ENCODE peak calls at places on chromosomes 7 and 10, in eight cellular contexts. B, V, M, U, W, J, Q and I are unnamed samples.

GRCh38 chr10:113347508-113347907 is 205.3 kb upstream of the HABP2 start:
- DNase-seq in M (peak; percentile 36), J (no peak), Q (peak; percentile 77), V (peak; percentile 53), U (no peak), W (peak; percentile 26), B (no peak), I (no peak)

GRCh38 chr10:70162892-70163201 is 7.5 kb downstream of the SAR1A start:
- DNase-seq in Q (no peak), M (no peak), B (no peak), W (no peak), U (no peak), J (no peak), V (no peak), I (no peak)

GRCh38 chr7:106517508-106517907 is 143.4 kb downstream of the CCDC71L start:
- DNase-seq in Q (no peak), U (no peak), J (no peak), W (no peak), V (no peak), M (no peak), B (no peak), I (no peak)

GRCh38 chr7:157870644-157871290 is 534.0 kb downstream of the DNAJB6 start:
- DNase-seq in V (no peak), Q (no peak), B (no peak), W (no peak), J (no peak), U (no peak), M (no peak), I (no peak)

GRCh38 chr7:151235091-151235787 is 3.0 kb downstream of the CHPF2 start:
- DNase-seq in M (no peak), V (no peak), U (no peak), Q (no peak), J (no peak), B (no peak), W (no peak), I (no peak)

GRCh38 chr10:69640196-69640980 is 10.3 kb downstream of the FAM241B start:
- DNase-seq in V (no peak), J (no peak), U (no peak), M (no peak), B (no peak), W (no peak), Q (peak; percentile 66), I (no peak)

GRCh38 chr7:79709574-79710409 is 256.3 kb upstream of the MAGI2 start:
- DNase-seq in J (peak; percentile 85), M (no peak), W (no peak), Q (no peak), U (no peak), V (no peak), B (peak; percentile 56), I (no peak)

GRCh38 chr7:120554960-120555571 is 282.1 kb downstream of the KCND2 start:
- DNase-seq in B (peak; percentile 47), U (peak; percentile 53), V (peak; percentile 23), J (peak; percentile 47), W (peak; percentile 53), M (no peak), Q (no peak), I (peak; percentile 24)

GRCh38 chr7:84633-85020 is 107.7 kb upstream of the FAM20C start:
- DNase-seq in V (no peak), B (no peak), U (no peak), W (no peak), Q (no peak), M (no peak), J (no peak), I (no peak)

GRCh38 chr10:119315128-119316001 is 108.0 kb downstream of the GRK5 start:
- DNase-seq in B (peak; percentile 98), M (no peak), V (peak; percentile 59), W (no peak), J (peak; percentile 91), Q (no peak), U (peak; percentile 66), I (no peak)

GRCh38 chr10:78304091-78305045 is 270.7 kb downstream of the RPS24 start:
- DNase-seq in Q (no peak), M (no peak), W (no peak), J (no peak), U (no peak), V (no peak), B (no peak), I (no peak)

GRCh38 chr7:27154369-27154768 is 2.0 kb upstream of the HOXA3 start:
- DNase-seq in V (no peak), W (peak; percentile 1), J (no peak), B (no peak), M (peak; percentile 13), U (no peak), Q (no peak), I (peak; percentile 23)

GRCh38 chr7:144403649-144404061 is at the start of gene NOBOX:
- DNase-seq in J (no peak), U (no peak), V (no peak), B (no peak), W (no peak), M (no peak), Q (no peak), I (no peak)

GRCh38 chr7:66804001-66804400 is 63.5 kb downstream of the RABGEF1 start:
- DNase-seq in M (no peak), U (no peak), Q (no peak), B (no peak), W (no peak), V (no peak), J (no peak), I (no peak)

GRCh38 chr7:57327081-57327480 is 122.9 kb upstream of the ZNF716 start:
- DNase-seq in W (no peak), J (no peak), U (no peak), V (no peak), B (no peak), M (no peak), Q (no peak), I (no peak)

GRCh38 chr7:127980901-127981300 is 50.3 kb downstream of the LRRC4 start:
- DNase-seq in U (no peak), W (no peak), J (no peak), V (no peak), B (no peak), Q (no peak), M (no peak), I (no peak)

GRCh38 chr7:82166666-82167065 is 276.9 kb downstream of the CACNA2D1 start:
- DNase-seq in U (no peak), B (no peak), M (no peak), Q (no peak), W (no peak), J (no peak), V (no peak), I (no peak)

GRCh38 chr10:23408330-23408976 is 30.4 kb upstream of the OTUD1 start:
- DNase-seq in B (peak; percentile 95), J (no peak), W (no peak), V (no peak), Q (no peak), M (no peak), U (no peak), I (no peak)

GRCh38 chr10:451021-451471 is 238.4 kb downstream of the DIP2C start:
- DNase-seq in W (no peak), U (no peak), V (no peak), Q (no peak), B (no peak), J (no peak), M (no peak), I (no peak)

GRCh38 chr10:63382066-63382465 is 83.7 kb downstream of the JMJD1C start:
- DNase-seq in M (no peak), J (no peak), B (no peak), W (no peak), U (no peak), V (no peak), Q (no peak), I (no peak)

GRCh38 chr10:63383141-63383540 is 82.6 kb downstream of the JMJD1C start:
- DNase-seq in J (no peak), Q (no peak), U (no peak), B (peak; percentile 18), W (no peak), M (no peak), V (no peak), I (no peak)

GRCh38 chr10:63385254-63385653 is 80.5 kb downstream of the JMJD1C start:
- DNase-seq in W (no peak), J (no peak), M (no peak), V (no peak), B (no peak), Q (no peak), U (no peak), I (no peak)

GRCh38 chr10:63384675-63385074 is 81.1 kb downstream of the JMJD1C start:
- DNase-seq in B (no peak), U (no peak), W (no peak), V (no peak), Q (no peak), J (no peak), M (no peak), I (no peak)

DNA sequence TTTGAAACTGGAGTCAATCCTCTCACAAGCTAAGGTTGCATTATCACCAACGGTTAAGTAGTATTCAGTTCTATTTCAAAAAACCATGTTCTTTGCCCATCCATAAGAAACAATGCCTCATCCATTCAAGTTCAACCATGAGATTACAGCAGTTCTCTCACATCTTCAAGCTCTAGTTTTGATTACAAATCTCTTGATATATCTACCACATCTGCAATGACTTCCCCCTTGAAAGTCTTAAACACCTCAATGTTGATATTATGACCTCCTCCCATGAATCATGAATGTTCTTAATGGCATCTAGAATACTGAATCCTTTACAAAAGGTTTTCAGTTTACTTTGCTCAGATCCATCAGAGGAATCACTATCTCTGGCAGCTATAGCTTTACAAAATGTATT is 81.8 kb downstream of the JMJD1C start:
- DNase-seq in V (no peak), B (peak; percentile 17), U (no peak), Q (no peak), M (no peak), W (no peak), J (no peak), I (no peak)
- H3K36me3 ChIP-seq in V (peaks cover 9% of the 10 kb centered on the region), B (peaks cover 1% of the 10 kb centered on the region), U (peaks cover 9% of the 10 kb centered on the region), Q (no peaks in the 10 kb centered on the region), M (no peaks in the 10 kb centered on the region), W (no peaks in the 10 kb centered on the region), J (no peaks in the 10 kb centered on the region), I (no peaks in the 10 kb centered on the region)

GRCh38 chr10:79434223-79434687 is 11.2 kb downstream of the ZCCHC24 start:
- DNase-seq in B (peak; percentile 63), U (no peak), J (no peak), V (no peak), Q (no peak), M (no peak), W (no peak), I (no peak)
- H3K4me3 ChIP-seq in B (no peak overlapping the region), U (no peak overlapping the region), J (no peak overlapping the region), V (no peak overlapping the region), Q (no peak overlapping the region), M (no peak overlapping the region), W (no peak overlapping the region), I (no peak overlapping the region)

GRCh38 chr10:98361131-98361633 is 53.8 kb downstream of the PYROXD2 start:
- DNase-seq in V (peak; percentile 92), M (peak; percentile 88), U (peak; percentile 62), B (peak; percentile 100), Q (peak; percentile 90), W (peak; percentile 63), J (no peak), I (peak; percentile 86)
- TF ChIP-seq POLR2A in V (no peak), M (no peak), U (no peak), B (peak; percentile 33), Q (no peak), W (no peak), J (no peak), I (no peak)

DNA sequence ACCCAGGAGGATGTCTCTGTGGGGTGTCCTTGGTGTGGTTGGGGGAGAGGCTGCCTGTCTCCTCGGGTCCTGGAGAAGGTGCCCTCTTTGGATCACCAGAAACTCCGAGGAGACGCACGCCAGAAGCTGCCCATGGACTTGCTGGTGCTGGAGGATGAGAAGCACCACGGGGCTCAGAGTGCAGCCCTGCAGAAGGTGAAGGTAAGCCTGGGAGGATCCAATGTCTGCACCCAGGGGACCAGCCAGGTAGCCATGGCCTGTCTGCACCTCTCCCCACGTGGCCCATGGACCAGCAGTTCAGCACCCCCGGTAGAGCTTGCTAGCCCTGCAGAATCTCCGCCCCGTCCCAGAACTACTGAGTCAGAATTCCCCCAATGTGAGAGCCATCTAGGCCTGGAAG is 5.1 kb downstream of the ANKRD2 start:
- DNase-seq in V (no peak), J (no peak), W (no peak), Q (no peak), M (no peak), U (no peak), B (no peak), I (no peak)
- H3K36me3 ChIP-seq in V (no peaks in the 10 kb centered on the region), J (no peaks in the 10 kb centered on the region), W (no peaks in the 10 kb centered on the region), Q (no peaks in the 10 kb centered on the region), M (no peaks in the 10 kb centered on the region), U (no peaks in the 10 kb centered on the region), B (no peaks in the 10 kb centered on the region), I (no peaks in the 10 kb centered on the region)